ENCODE peak calls at places on chromosomes 12 and 14, in five cellular contexts. Z, L, Y, W and B are unnamed samples.

GRCh38 chr14:96167224-96168148 is 37.2 kb upstream of the BDKRB2 start:
- DNase-seq in Z (no peak), L (peak), Y (peak), W (peak), B (peak)

GRCh38 chr14:54857830-54858269 is 44.8 kb downstream of the GCH1 start:
- DNase-seq in Z (no peak), L (no peak), Y (no peak), W (no peak), B (no peak)

GRCh38 chr12:6791931-6792520 is 2.7 kb downstream of the CD4 start:
- DNase-seq in Z (no peak), L (no peak), Y (no peak), W (no peak), B (no peak)

GRCh38 chr12:65525501-65526141 is 247.1 kb downstream of the MSRB3 start:
- DNase-seq in Z (no peak), L (no peak), Y (peak), W (peak), B (no peak)

GRCh38 chr12:14756331-14757143 is 46.7 kb downstream of the WBP11 start:
- DNase-seq in Z (no peak), L (peak), Y (peak), W (peak), B (no peak)

GRCh38 chr12:3600039-3600720 is 109.2 kb downstream of the PRMT8 start:
- DNase-seq in Z (no peak), L (no peak), Y (no peak), W (no peak), B (no peak)

GRCh38 chr12:40622246-40622838 is 69.9 kb upstream of the CNTN1 start:
- DNase-seq in Z (no peak), L (peak), Y (peak), W (peak), B (no peak)

GRCh38 chr14:61491224-61491623 is 169.8 kb downstream of the PRKCH start:
- DNase-seq in Z (no peak), L (no peak), Y (no peak), W (no peak), B (no peak)

GRCh38 chr12:30525171-30525570 is 170.5 kb downstream of the IPO8 start:
- DNase-seq in Z (no peak), L (no peak), Y (no peak), W (no peak), B (no peak)

GRCh38 chr12:2453076-2453806 is 341.5 kb upstream of the FKBP4 start:
- DNase-seq in Z (no peak), L (no peak), Y (no peak), W (no peak), B (no peak)

GRCh38 chr14:27995688-27996087 is 770.9 kb upstream of the FOXG1 start:
- DNase-seq in Z (no peak), L (no peak), Y (no peak), W (no peak), B (no peak)

GRCh38 chr12:123983822-123984485 is 10.9 kb downstream of the ZNF664 start:
- DNase-seq in Z (no peak), L (peak), Y (peak), W (peak), B (no peak)

GRCh38 chr12:107130830-107131760 is 37.7 kb upstream of the CRY1 start:
- DNase-seq in Z (no peak), L (no peak), Y (no peak), W (no peak), B (no peak)

GRCh38 chr12:5197127-5197526 is 153.4 kb downstream of the KCNA5 start:
- DNase-seq in Z (no peak), L (no peak), Y (peak), W (peak), B (no peak)